ENCODE peak calls at places on chromosomes 12 and 14, in four cellular contexts. W is adipocyte, V is AG10803, A is LoVo. N is an unnamed sample.

GRCh38 chr12:18383203-18383602 is 121.9 kb downstream of the PIK3C2G start:
- DNase-seq in W (peak; percentile 95), V (peak; percentile 95), A (peak; percentile 16), N (no peak)

GRCh38 chr12:82481954-82482353 is 123.6 kb downstream of the METTL25 start:
- DNase-seq in W (no peak), V (no peak), A (no peak), N (no peak)

GRCh38 chr14:22221508-22221907 is 367.5 kb downstream of the DAD1 start:
- DNase-seq in W (peak; percentile 48), V (peak; percentile 11), A (peak; percentile 12), N (no peak)

GRCh38 chr12:57261385-57261784 is 10.4 kb upstream of the STAC3 start:
- DNase-seq in W (no peak), V (no peak), A (no peak), N (no peak)

GRCh38 chr12:108701779-108702435 is 29.4 kb downstream of the CORO1C start:
- DNase-seq in W (no peak), V (peak; percentile 84), A (no peak), N (no peak)

GRCh38 chr12:27534060-27534764 is 10.2 kb downstream of the PPFIBP1 start:
- DNase-seq in W (no peak), V (no peak), A (no peak), N (no peak)

GRCh38 chr12:92912052-92912451 is 17.0 kb downstream of the EEA1 start:
- DNase-seq in W (peak; percentile 15), V (peak; percentile 62), A (no peak), N (no peak)

GRCh38 chr14:92759300-92759678 is 10.9 kb upstream of the LGMN start:
- DNase-seq in W (no peak), V (peak; percentile 30), A (no peak), N (no peak)

GRCh38 chr12:89939468-89940215 is 231.0 kb upstream of the ATP2B1 start:
- DNase-seq in W (no peak), V (no peak), A (peak; percentile 39), N (no peak)

GRCh38 chr14:92945959-92946846 is 23.3 kb downstream of the CHGA start:
- DNase-seq in W (no peak), V (peak; percentile 17), A (peak; percentile 83), N (no peak)

GRCh38 chr12:100566887-100567637 is 6.4 kb upstream of the GAS2L3 start:
- DNase-seq in W (no peak), V (no peak), A (no peak), N (no peak)

GRCh38 chr14:100384819-100385813 is 62.0 kb downstream of the SLC25A47 start:
- DNase-seq in W (peak; percentile 83), V (peak; percentile 71), A (peak; percentile 34), N (no peak)

GRCh38 chr12:57046947-57047890 is 2.7 kb downstream of the MYO1A start:
- DNase-seq in W (no peak), V (no peak), A (no peak), N (no peak)

GRCh38 chr12:127723236-127723635 is 543.7 kb upstream of the TMEM132C start:
- DNase-seq in W (no peak), V (no peak), A (no peak), N (no peak)

GRCh38 chr12:124853781-124854636 is 9.7 kb downstream of the SCARB1 start:
- DNase-seq in W (no peak), V (no peak), A (no peak), N (no peak)

GRCh38 chr14:102675396-102675795 is 82.9 kb downstream of the RCOR1 start:
- DNase-seq in W (no peak), V (no peak), A (no peak), N (no peak)

GRCh38 chr12:124561231-124561630 is 6.2 kb downstream of the NCOR2 start:
- DNase-seq in W (no peak), V (no peak), A (no peak), N (no peak)

GRCh38 chr14:78316058-78316457 is 145.9 kb downstream of the NRXN3 start:
- DNase-seq in W (no peak), V (no peak), A (no peak), N (no peak)

GRCh38 chr12:10701226-10701681 is 21.9 kb downstream of the YBX3 start:
- DNase-seq in W (peak; percentile 78), V (peak; percentile 58), A (no peak), N (no peak)

GRCh38 chr12:15984097-15984800 is 73.1 kb downstream of the DERA start:
- DNase-seq in W (no peak), V (no peak), A (no peak), N (no peak)

GRCh38 chr14:88551936-88552565 is 2.8 kb downstream of the PTPN21 start:
- DNase-seq in W (peak; percentile 58), V (peak; percentile 30), A (no peak), N (peak; percentile 52)

GRCh38 chr14:76514599-76514998 is 138.7 kb downstream of the ESRRB start:
- DNase-seq in W (no peak), V (no peak), A (no peak), N (no peak)

GRCh38 chr12:129840145-129840884 is 63.5 kb downstream of the TMEM132D start:
- DNase-seq in W (no peak), V (no peak), A (no peak), N (no peak)

GRCh38 chr12:30753233-30753632 is 1.5 kb downstream of the CAPRIN2 start:
- DNase-seq in W (peak; percentile 37), V (peak; percentile 27), A (peak; percentile 24), N (no peak)

GRCh38 chr12:56315256-56315625 is 547 bp downstream of the CNPY2 start:
- DNase-seq in W (peak; percentile 27), V (no peak), A (no peak), N (no peak)

GRCh38 chr12:3751151-3752095 is 1.5 kb downstream of the CRACR2A start:
- DNase-seq in W (no peak), V (no peak), A (no peak), N (no peak)

GRCh38 chr12:102765736-102766135 is 151.3 kb downstream of the PAH start:
- DNase-seq in W (no peak), V (peak; percentile 19), A (peak; percentile 14), N (no peak)

GRCh38 chr14:69980457-69981414 is 101.5 kb downstream of the SMOC1 start:
- DNase-seq in W (no peak), V (no peak), A (no peak), N (no peak)

GRCh38 chr14:33799705-33800269 is 151.1 kb downstream of the EGLN3 start:
- DNase-seq in W (no peak), V (peak; percentile 29), A (no peak), N (no peak)

GRCh38 chr12:51726931-51727330 is 121.6 kb downstream of the FIGNL2 start:
- DNase-seq in W (peak; percentile 65), V (peak; percentile 20), A (no peak), N (no peak)

GRCh38 chr12:70849265-70849960 is 71.1 kb downstream of the PTPRR start:
- DNase-seq in W (peak; percentile 59), V (peak; percentile 40), A (peak; percentile 60), N (no peak)

GRCh38 chr12:107200394-107200793 is 107.0 kb upstream of the CRY1 start:
- DNase-seq in W (peak; percentile 32), V (peak; percentile 16), A (peak; percentile 12), N (no peak)

GRCh38 chr12:9866786-9867379 is 2.3 kb downstream of the CLEC2B start:
- DNase-seq in W (no peak), V (no peak), A (no peak), N (no peak)

GRCh38 chr12:92621833-92622232 is 81.0 kb upstream of the PLEKHG7 start:
- DNase-seq in W (peak; percentile 20), V (peak; percentile 79), A (no peak), N (no peak)

GRCh38 chr14:24710403-24711063 is 76.5 kb upstream of the GZMB start:
- DNase-seq in W (peak; percentile 89), V (peak; percentile 62), A (peak; percentile 58), N (no peak)

GRCh38 chr14:61642246-61642982 is 52.9 kb upstream of the HIF1A start:
- DNase-seq in W (peak; percentile 94), V (peak; percentile 86), A (no peak), N (no peak)

GRCh38 chr12:55965941-55966407 is at the start of gene PMEL:
- DNase-seq in W (no peak), V (peak; percentile 8), A (no peak), N (peak; percentile 64)

GRCh38 chr14:99559286-99559990 is 44.6 kb downstream of the CCDC85C start:
- DNase-seq in W (no peak), V (peak; percentile 48), A (no peak), N (no peak)

N was measured in H1.